ENCODE peak calls at places on chromosomes 2 and 18, in four cellular contexts. Q is NCI-H2081; M is activated effector memory CD4-positive, alpha-beta T cell treated with Interleukin-2 at 50 U/mL for 16 hours; D is keratinocyte. H is an unnamed sample.

GRCh38 chr2:190695739-190696138 is 46.9 kb downstream of the NAB1 start:
- DNase-seq in M (no peak), D (no peak), Q (no peak), H (no peak)

GRCh38 chr2:43158259-43158880 is 68.0 kb downstream of the ZFP36L2 start:
- DNase-seq in D (peak; percentile 83), M (peak; percentile 49), Q (no peak), H (no peak)

GRCh38 chr18:79522451-79523220 is 126.9 kb downstream of the NFATC1 start:
- DNase-seq in D (no peak), M (peak; percentile 44), Q (no peak), H (no peak)

GRCh38 chr2:202762546-202762945 is 109.0 kb downstream of the ICA1L start:
- DNase-seq in M (no peak), Q (no peak), D (no peak), H (no peak)

GRCh38 chr18:12121175-12122095 is 27.8 kb downstream of the ANKRD62 start:
- DNase-seq in Q (no peak), D (no peak), M (no peak), H (no peak)

GRCh38 chr2:226123307-226123706 is 676.3 kb downstream of the IRS1 start:
- DNase-seq in Q (no peak), D (no peak), M (no peak), H (no peak)

GRCh38 chr18:27312853-27313252 is 127.7 kb upstream of the CHST9 start:
- DNase-seq in M (no peak), Q (no peak), D (no peak), H (no peak)

GRCh38 chr2:138452324-138452723 is 49.2 kb upstream of the SPOPL start:
- DNase-seq in D (no peak), Q (no peak), M (no peak), H (no peak)

GRCh38 chr2:176174850-176175728 is 13.4 kb upstream of the HOXD1 start:
- DNase-seq in Q (peak; percentile 56), D (no peak), M (no peak), H (no peak)

GRCh38 chr2:222057249-222058073 is 241.3 kb downstream of the PAX3 start:
- DNase-seq in D (no peak), Q (peak; percentile 44), M (no peak), H (peak; percentile 27)

GRCh38 chr18:28164772-28165483 is 12.0 kb downstream of the CDH2 start:
- DNase-seq in M (no peak), Q (no peak), D (no peak), H (no peak)

GRCh38 chr2:85853499-85854165 is 35.2 kb downstream of the ST3GAL5 start:
- DNase-seq in D (no peak), M (no peak), Q (no peak), H (no peak)

GRCh38 chr2:11072550-11072949 is 82.7 kb upstream of the SLC66A3 start:
- DNase-seq in D (no peak), M (no peak), Q (no peak), H (no peak)

GRCh38 chr2:98761267-98761781 is 30.4 kb upstream of the MGAT4A start:
- DNase-seq in D (no peak), M (peak; percentile 55), Q (no peak), H (no peak)

GRCh38 chr2:207129821-207130220 is 35.9 kb downstream of the KLF7 start:
- DNase-seq in M (no peak), D (no peak), Q (peak; percentile 30), H (no peak)

GRCh38 chr2:200788129-200788718 is 23.5 kb upstream of the BZW1 start:
- DNase-seq in Q (no peak), M (no peak), D (no peak), H (no peak)

GRCh38 chr2:241375300-241375699 is 19.2 kb downstream of the FARP2 start:
- DNase-seq in D (no peak), Q (no peak), M (no peak), H (no peak)